ENCODE peak calls at places on chromosomes 6 and 20, in five cellular contexts. R is omental fat pad, M is lower leg skin, L is GM13977, W is mesendoderm. O is an unnamed sample.

GRCh38 chr6:21354805-21355238 is 238.7 kb upstream of the SOX4 start:
- DNase-seq in M (no peak), W (no peak), L (peak; percentile 30), R (no peak), O (no peak)

GRCh38 chr6:107607109-107607508 is 117.2 kb downstream of the SOBP start:
- DNase-seq in M (no peak), W (no peak), L (no peak), R (no peak), O (no peak)

GRCh38 chr6:34955447-34955846 is 66.4 kb downstream of the ANKS1A start:
- DNase-seq in M (no peak), W (no peak), L (no peak), R (no peak), O (no peak)

GRCh38 chr6:130602151-130602770 is 224.9 kb upstream of the SMLR1 start:
- DNase-seq in M (no peak), R (no peak), L (no peak), W (no peak), O (no peak)

GRCh38 chr6:31814677-31815024 is 432 bp downstream of the HSPA1L start:
- DNase-seq in W (peak; percentile 100), M (peak; percentile 99), L (peak; percentile 83), R (no peak), O (peak; percentile 99)

GRCh38 chr20:19688031-19688806 is 69.8 kb upstream of the RIN2 start:
- DNase-seq in M (peak; percentile 90), R (peak; percentile 35), W (peak; percentile 79), L (no peak), O (peak; percentile 79)

GRCh38 chr20:38961530-38962043 is 557 bp upstream of the DHX35 start:
- DNase-seq in W (no peak), L (no peak), R (no peak), M (no peak), O (peak; percentile 55)

GRCh38 chr6:100464910-100465700 is at the start of gene SIM1:
- DNase-seq in L (peak; percentile 83), M (peak; percentile 97), W (peak; percentile 96), R (no peak), O (peak; percentile 88)

GRCh38 chr20:59342017-59342957 is 41.9 kb downstream of the EDN3 start:
- DNase-seq in L (no peak), R (no peak), W (no peak), M (no peak), O (peak; percentile 71)

GRCh38 chr6:3522561-3523287 is 65.9 kb upstream of the SLC22A23 start:
- DNase-seq in M (no peak), W (peak; percentile 77), L (no peak), R (no peak), O (no peak)

GRCh38 chr20:58824843-58825242 is 25.9 kb downstream of the GNAS-AS1 start:
- DNase-seq in R (no peak), W (no peak), L (no peak), M (no peak), O (no peak)

GRCh38 chr6:156774872-156775405 is 2.2 kb upstream of the ARID1B start:
- DNase-seq in L (no peak), R (no peak), M (no peak), W (peak; percentile 62), O (peak; percentile 83)

GRCh38 chr6:52549428-52549827 is 27.4 kb downstream of the TRAM2 start:
- DNase-seq in R (no peak), M (no peak), W (no peak), L (no peak), O (no peak)

GRCh38 chr20:17888044-17888443 is 80.5 kb downstream of the SNX5 start:
- DNase-seq in L (no peak), R (no peak), M (no peak), W (no peak), O (no peak)

GRCh38 chr6:159077123-159077522 is 32.3 kb upstream of the TAGAP start:
- DNase-seq in R (no peak), M (no peak), W (no peak), L (no peak), O (no peak)

GRCh38 chr20:21622097-21622496 is 83.4 kb upstream of the PAX1 start:
- DNase-seq in L (no peak), W (no peak), M (no peak), R (no peak), O (no peak)

GRCh38 chr20:1177680-1178079 is 7.1 kb downstream of the TMEM74B start:
- DNase-seq in R (no peak), W (peak; percentile 85), L (no peak), M (peak; percentile 34), O (peak; percentile 29)

GRCh38 chr20:37584238-37584807 is 56.6 kb upstream of the BLCAP start:
- DNase-seq in L (no peak), M (no peak), W (no peak), R (no peak), O (peak; percentile 89)

GRCh38 chr20:16528078-16528477 is 45.2 kb downstream of the KIF16B start:
- DNase-seq in W (peak; percentile 50), R (no peak), L (no peak), M (no peak), O (peak; percentile 61)

GRCh38 chr20:10596726-10597125 is 77.1 kb downstream of the JAG1 start:
- DNase-seq in R (no peak), W (no peak), L (no peak), M (no peak), O (no peak)

GRCh38 chr6:33407132-33407718 is 3.6 kb upstream of the PHF1 start:
- DNase-seq in M (no peak), W (no peak), R (no peak), L (no peak), O (no peak)

GRCh38 chr20:50017576-50018248 is 34.9 kb downstream of the SNAI1 start:
- DNase-seq in M (no peak), L (no peak), R (no peak), W (no peak), O (no peak)

GRCh38 chr6:75351570-75351969 is 67.0 kb upstream of the TMEM30A start:
- DNase-seq in W (no peak), L (no peak), M (no peak), R (no peak), O (no peak)

GRCh38 chr20:17014967-17015366 is 211.9 kb upstream of the PCSK2 start:
- DNase-seq in L (no peak), M (no peak), R (no peak), W (no peak), O (no peak)

GRCh38 chr20:13613917-13614316 is 24.8 kb downstream of the TASP1 start:
- DNase-seq in R (no peak), L (no peak), W (no peak), M (no peak), O (no peak)

GRCh38 chr20:6122873-6123649 is at the start of gene FERMT1:
- DNase-seq in R (no peak), L (peak; percentile 57), W (peak; percentile 85), M (no peak), O (peak; percentile 44)

GRCh38 chr6:80454197-80454596 is 347.7 kb downstream of the BCKDHB start:
- DNase-seq in L (peak; percentile 4), W (no peak), M (no peak), R (no peak), O (no peak)

GRCh38 chr20:13389115-13389514 is 168.0 kb downstream of the ISM1 start:
- DNase-seq in L (no peak), W (no peak), M (no peak), R (no peak), O (no peak)

GRCh38 chr6:44580901-44581300 is 193.4 kb downstream of the CDC5L start:
- DNase-seq in R (no peak), L (no peak), M (no peak), W (no peak), O (no peak)

GRCh38 chr6:57172136-57173055 is at the start of gene BAG2:
- DNase-seq in W (peak; percentile 96), M (peak; percentile 97), L (peak; percentile 94), R (peak; percentile 77), O (peak; percentile 92)

GRCh38 chr20:35387334-35387733 is 24.4 kb downstream of the UQCC1 start:
- DNase-seq in R (no peak), W (no peak), L (no peak), M (no peak), O (no peak)

GRCh38 chr6:14806101-14806500 is 439.8 kb upstream of the JARID2 start:
- DNase-seq in M (peak; percentile 17), L (no peak), W (no peak), R (no peak), O (no peak)

GRCh38 chr6:110414669-110415296 is 592 bp downstream of the DDO start:
- DNase-seq in M (no peak), L (no peak), R (no peak), W (no peak), O (no peak)